ENCODE peak calls at places on chromosomes 5 and 9, in five cellular contexts. A is IMR-90, R is H9, L is mesenchymal stem cell, I is mesendoderm. M is an unnamed sample.
A peak's percentile ranks its signal among the peaks of the same experiment; 100 is the strongest.

GRCh38 chr9:75087279-75087823 is 604 bp downstream of the NMRK1 start:
- DNase-seq in I (peak; percentile 85), A (peak; percentile 31), R (no peak), L (peak; percentile 76), M (no peak)

GRCh38 chr5:126811515-126812198 is 34.7 kb downstream of the LMNB1 start:
- DNase-seq in I (peak; percentile 40), R (no peak), L (peak; percentile 81), A (peak; percentile 80), M (no peak)

GRCh38 chr5:138778234-138778633 is 25.0 kb downstream of the CTNNA1 start:
- DNase-seq in A (no peak), R (no peak), I (no peak), L (no peak), M (no peak)

GRCh38 chr5:55037046-55037771 is 13.2 kb downstream of the GZMK start:
- DNase-seq in R (peak; percentile 53), L (peak; percentile 28), A (no peak), I (peak; percentile 86), M (peak; percentile 46)

GRCh38 chr5:173530547-173530946 is 85.9 kb downstream of the BOD1 start:
- DNase-seq in A (no peak), I (peak; percentile 89), L (no peak), R (peak; percentile 74), M (peak; percentile 41)

GRCh38 chr5:132747064-132747692 is at the start of gene CCNI2:
- DNase-seq in R (peak; percentile 84), A (no peak), L (peak; percentile 45), I (peak; percentile 32), M (peak; percentile 78)

GRCh38 chr9:92964607-92964975 is 17.3 kb downstream of the FGD3 start:
- DNase-seq in I (no peak), A (no peak), L (no peak), R (no peak), M (no peak)

GRCh38 chr9:100064872-100065581 is 33.8 kb downstream of the ERP44 start:
- DNase-seq in R (no peak), I (no peak), L (peak; percentile 76), A (peak; percentile 92), M (no peak)

GRCh38 chr9:6944093-6944551 is 186.3 kb downstream of the KDM4C start:
- DNase-seq in A (peak; percentile 82), R (no peak), L (peak; percentile 40), I (no peak), M (no peak)

GRCh38 chr9:116628706-116629105 is 58.4 kb upstream of the TRIM32 start:
- DNase-seq in A (no peak), R (no peak), I (no peak), L (no peak), M (no peak)

GRCh38 chr5:18807256-18808193 is 1173.3 kb downstream of the TAF11L14 start:
- DNase-seq in L (no peak), R (no peak), A (no peak), I (no peak), M (no peak)

GRCh38 chr5:1868886-1869285 is 13.8 kb downstream of the IRX4 start:
- DNase-seq in I (no peak), L (no peak), A (no peak), R (no peak), M (no peak)

GRCh38 chr5:43771611-43772031 is 168.6 kb downstream of the NNT start:
- DNase-seq in R (no peak), A (no peak), I (no peak), L (no peak), M (no peak)

GRCh38 chr9:89368978-89369377 is 50.7 kb downstream of the SECISBP2 start:
- DNase-seq in R (no peak), A (no peak), L (no peak), I (no peak), M (no peak)

GRCh38 chr5:178624626-178625546 is 2.0 kb downstream of the CLK4 start:
- DNase-seq in R (no peak), A (peak; percentile 21), L (peak; percentile 39), I (peak; percentile 28), M (no peak)

GRCh38 chr5:178626484-178627258 is at the start of gene CLK4:
- DNase-seq in A (peak; percentile 93), I (peak; percentile 96), L (peak; percentile 93), R (peak; percentile 91), M (peak; percentile 84)

GRCh38 chr5:178630475-178630930 is 3.7 kb upstream of the CLK4 start:
- DNase-seq in R (no peak), L (peak; percentile 50), A (peak; percentile 16), I (no peak), M (no peak)

GRCh38 chr5:178625679-178626483 is 969 bp downstream of the CLK4 start:
- DNase-seq in R (no peak), A (no peak), L (peak; percentile 73), I (no peak), M (no peak)

DNA sequence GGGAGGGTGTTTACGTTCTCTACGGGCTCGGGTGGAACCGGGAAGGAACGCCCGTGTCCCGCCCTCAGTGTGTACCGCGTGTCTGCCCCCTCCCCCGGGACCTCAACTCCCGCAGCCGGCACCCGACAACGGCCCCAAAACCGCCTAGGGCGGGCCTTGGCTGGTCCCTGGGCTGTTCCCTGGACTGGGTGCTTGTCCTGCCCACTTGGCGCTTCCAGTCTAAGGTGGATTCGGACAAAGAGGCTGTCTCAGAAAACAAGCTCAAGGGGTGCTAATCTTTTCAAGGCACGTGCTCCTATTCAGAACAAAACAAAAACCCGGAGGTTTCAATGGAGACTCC is 379 bp upstream of the CLK4 start:
- DNase-seq in A (no peak), L (no peak), I (peak; percentile 74), R (no peak), M (no peak)
- H4K8ac ChIP-seq in A (peak overlapping the region; percentile 96), L (peak overlapping the region; percentile 94), I (peak overlapping the region; percentile 98), R (no peak overlapping the region), M (peak overlapping the region; percentile 95)

DNA sequence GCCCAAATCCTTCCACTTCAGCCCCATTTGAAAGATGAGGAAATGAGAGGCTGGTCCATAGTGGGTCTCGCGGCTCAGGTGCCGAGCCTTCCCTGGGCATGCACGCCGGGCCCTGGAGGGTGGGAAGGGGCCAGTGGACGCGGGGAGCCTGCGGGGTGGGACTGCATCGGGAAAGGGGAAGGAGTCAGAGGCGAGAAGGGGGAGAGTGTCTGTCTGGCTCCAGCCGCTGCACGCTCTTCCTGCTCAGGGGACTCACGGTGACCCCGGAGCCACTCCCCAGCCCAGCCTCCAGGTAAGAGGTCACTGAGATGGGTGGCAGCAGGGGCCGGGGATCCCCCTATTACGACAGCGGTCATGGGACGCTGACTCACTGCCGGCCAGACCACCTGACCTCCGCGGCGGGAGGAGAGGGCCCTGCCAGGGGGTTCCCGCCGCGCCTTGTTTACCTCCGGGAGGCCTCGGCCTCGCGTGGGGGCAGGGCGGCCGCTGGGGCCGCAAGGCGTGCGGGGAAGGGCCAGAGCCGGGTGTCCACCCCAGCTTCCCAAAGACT is 1.9 kb upstream of the SQSTM1 start:
- DNase-seq in R (peak; percentile 91), A (peak; percentile 95), I (peak; percentile 85), L (peak; percentile 97), M (peak; percentile 82)
- H4K8ac ChIP-seq in R (no peak overlapping the region), A (peak overlapping the region; percentile 93), I (no peak overlapping the region), L (peak overlapping the region; percentile 99), M (peak overlapping the region; percentile 93)

GRCh38 chr9:3992222-3992621 is 307.6 kb downstream of the GLIS3 start:
- DNase-seq in I (no peak), A (no peak), L (no peak), R (no peak), M (no peak)

GRCh38 chr9:3997492-3997891 is 302.4 kb downstream of the GLIS3 start:
- DNase-seq in A (no peak), R (no peak), I (no peak), L (no peak), M (no peak)

GRCh38 chr9:3989915-3990314 is 310.0 kb downstream of the GLIS3 start:
- DNase-seq in L (peak; percentile 20), I (no peak), R (no peak), A (no peak), M (no peak)

GRCh38 chr9:3993783-3994182 is 306.1 kb downstream of the GLIS3 start:
- DNase-seq in L (no peak), A (no peak), I (no peak), R (no peak), M (no peak)

DNA sequence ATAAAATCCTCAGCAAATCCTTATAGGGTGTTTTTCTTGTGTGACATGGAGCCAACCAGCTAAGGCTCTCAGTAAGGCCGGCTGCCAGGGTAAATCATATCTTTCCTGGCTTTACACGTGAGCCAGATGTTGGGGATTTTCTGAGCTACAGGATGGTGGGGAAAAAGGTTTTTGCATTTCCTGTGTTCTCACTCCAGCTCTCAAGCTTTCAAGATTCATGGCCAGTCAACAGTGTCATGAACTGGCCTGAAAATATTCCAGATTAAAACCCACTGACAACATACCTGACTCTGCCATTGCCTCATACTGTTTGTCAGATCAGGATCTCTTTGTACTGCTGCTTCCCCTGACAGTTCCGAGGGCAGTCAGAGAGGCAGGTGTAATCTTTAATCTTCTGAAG is 306.9 kb downstream of the GLIS3 start:
- DNase-seq in I (peak; percentile 16), L (peak; percentile 43), A (peak; percentile 68), R (no peak), M (no peak)
- H4K8ac ChIP-seq in I (no peak overlapping the region), L (no peak overlapping the region), A (no peak overlapping the region), R (no peak overlapping the region), M (no peak overlapping the region)

DNA sequence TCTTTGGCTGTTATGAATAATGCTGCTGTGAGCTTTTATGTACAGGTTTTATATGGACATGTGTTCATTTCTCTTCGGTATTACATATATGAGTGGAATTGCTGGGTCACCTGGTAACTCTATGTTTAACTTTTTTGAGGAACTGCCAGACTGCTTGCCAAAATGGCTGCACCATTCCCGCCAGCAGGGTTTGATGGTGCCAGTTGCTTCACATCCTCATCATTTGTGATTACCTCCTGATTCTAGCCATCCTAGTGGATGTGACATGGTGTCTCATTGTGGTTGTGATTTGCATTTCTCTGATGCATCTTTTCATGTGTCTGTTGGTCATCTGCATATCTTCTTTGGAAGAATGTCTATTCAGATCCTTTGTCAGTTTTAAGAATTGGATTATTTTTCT is 10.7 kb downstream of the NANS start:
- DNase-seq in I (no peak), R (no peak), A (no peak), L (no peak), M (no peak)
- H4K8ac ChIP-seq in I (no peak overlapping the region), R (no peak overlapping the region), A (no peak overlapping the region), L (no peak overlapping the region), M (no peak overlapping the region)

GRCh38 chr5:4541334-4541733 is 598.8 kb upstream of the ADAMTS16 start:
- DNase-seq in L (no peak), R (no peak), A (no peak), I (no peak), M (no peak)
- H4K8ac ChIP-seq in L (no peak overlapping the region), R (no peak overlapping the region), A (no peak overlapping the region), I (no peak overlapping the region), M (no peak overlapping the region)

GRCh38 chr5:121863753-121864152 is 12.1 kb downstream of the FTMT start:
- DNase-seq in R (no peak), I (no peak), A (no peak), L (no peak), M (no peak)

GRCh38 chr5:121872846-121873245 is 21.2 kb downstream of the FTMT start:
- DNase-seq in R (no peak), A (no peak), I (no peak), L (no peak), M (no peak)

GRCh38 chr5:121870489-121870888 is 18.8 kb downstream of the FTMT start:
- DNase-seq in A (peak; percentile 1), I (peak; percentile 30), R (no peak), L (peak; percentile 25), M (no peak)

DNA sequence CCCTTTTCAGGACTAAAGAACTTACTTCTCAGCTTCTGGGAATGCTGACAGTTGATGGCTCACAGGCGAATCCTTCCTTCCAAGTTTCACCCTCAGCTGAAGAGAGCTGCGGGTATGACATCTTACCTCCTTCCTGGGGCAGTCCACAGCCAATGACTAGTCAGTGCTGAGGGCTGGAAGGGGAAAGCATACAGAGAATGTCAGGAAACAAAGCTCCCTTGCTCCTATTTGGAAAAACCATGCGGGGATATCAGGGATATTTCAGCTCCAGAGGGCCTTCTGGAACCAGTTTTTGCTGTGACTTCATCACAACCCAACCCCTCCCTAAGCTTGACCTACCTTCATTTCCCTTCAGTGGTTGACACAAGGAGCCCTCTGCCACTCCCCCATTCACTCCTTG is 15.7 kb downstream of the FTMT start:
- DNase-seq in L (no peak), I (peak; percentile 26), A (no peak), R (no peak), M (no peak)
- H4K8ac ChIP-seq in L (no peak overlapping the region), I (no peak overlapping the region), A (no peak overlapping the region), R (no peak overlapping the region), M (no peak overlapping the region)